ENCODE peak calls at places on chromosomes 3 and 15, in seven cellular contexts. One of them, this sample, is unnamed.

GRCh38 chr15:70278644-70279043 is 180.9 kb upstream of the TLE3 start:
- DNase-seq in upper lobe of right lung: peak; percentile 30
- DNase-seq in uterus: no peak
- DNase-seq in psoas muscle: no peak
- DNase-seq in CD8-positive, alpha-beta memory T cell: no peak
- DNase-seq in pancreas: no peak
- DNase-seq in CD8-positive, alpha-beta T cell: no peak
- DNase-seq in this sample: no peak

GRCh38 chr15:60585743-60586708 is 107.1 kb upstream of the ICE2 start:
- DNase-seq in CD8-positive, alpha-beta memory T cell: peak; percentile 74
- DNase-seq in CD8-positive, alpha-beta T cell: peak; percentile 66
- DNase-seq in pancreas: no peak
- DNase-seq in upper lobe of right lung: no peak
- DNase-seq in psoas muscle: no peak
- DNase-seq in uterus: peak; percentile 72
- DNase-seq in this sample: peak; percentile 19

GRCh38 chr3:57918123-57918837 is 89.9 kb upstream of the FLNB start:
- DNase-seq in psoas muscle: no peak
- DNase-seq in pancreas: no peak
- DNase-seq in upper lobe of right lung: no peak
- DNase-seq in CD8-positive, alpha-beta T cell: no peak
- DNase-seq in uterus: no peak
- DNase-seq in CD8-positive, alpha-beta memory T cell: no peak
- DNase-seq in this sample: no peak

GRCh38 chr3:13399603-13400002 is 20.5 kb downstream of the NUP210 start:
- DNase-seq in CD8-positive, alpha-beta memory T cell: no peak
- DNase-seq in upper lobe of right lung: no peak
- DNase-seq in CD8-positive, alpha-beta T cell: no peak
- DNase-seq in psoas muscle: no peak
- DNase-seq in uterus: no peak
- DNase-seq in pancreas: no peak
- DNase-seq in this sample: no peak

GRCh38 chr3:108489776-108490175 is 20.6 kb downstream of the MYH15 start:
- DNase-seq in pancreas: no peak
- DNase-seq in CD8-positive, alpha-beta T cell: peak; percentile 56
- DNase-seq in CD8-positive, alpha-beta memory T cell: peak; percentile 48
- DNase-seq in uterus: no peak
- DNase-seq in psoas muscle: no peak
- DNase-seq in upper lobe of right lung: no peak
- DNase-seq in this sample: no peak

GRCh38 chr3:57060089-57060829 is at the start of gene SPATA12:
- DNase-seq in CD8-positive, alpha-beta memory T cell: no peak
- DNase-seq in pancreas: peak; percentile 39
- DNase-seq in uterus: peak; percentile 78
- DNase-seq in CD8-positive, alpha-beta T cell: no peak
- DNase-seq in psoas muscle: peak; percentile 65
- DNase-seq in upper lobe of right lung: peak; percentile 74
- DNase-seq in this sample: peak; percentile 80

GRCh38 chr3:142489572-142490323 is 41.9 kb upstream of the XRN1 start:
- DNase-seq in uterus: no peak
- DNase-seq in CD8-positive, alpha-beta T cell: no peak
- DNase-seq in CD8-positive, alpha-beta memory T cell: no peak
- DNase-seq in upper lobe of right lung: no peak
- DNase-seq in pancreas: no peak
- DNase-seq in psoas muscle: no peak
- DNase-seq in this sample: no peak

GRCh38 chr3:56422316-56422715 is 46.0 kb downstream of the ERC2 start:
- DNase-seq in pancreas: no peak
- DNase-seq in uterus: no peak
- DNase-seq in psoas muscle: no peak
- DNase-seq in CD8-positive, alpha-beta T cell: no peak
- DNase-seq in upper lobe of right lung: no peak
- DNase-seq in CD8-positive, alpha-beta memory T cell: no peak
- DNase-seq in this sample: no peak

GRCh38 chr15:71224024-71224423 is 108.8 kb downstream of the THSD4 start:
- DNase-seq in upper lobe of right lung: no peak
- DNase-seq in uterus: no peak
- DNase-seq in psoas muscle: no peak
- DNase-seq in pancreas: no peak
- DNase-seq in CD8-positive, alpha-beta memory T cell: no peak
- DNase-seq in CD8-positive, alpha-beta T cell: no peak
- DNase-seq in this sample: no peak

GRCh38 chr3:14336414-14337285 is 65.8 kb upstream of the SLC6A6 start:
- DNase-seq in upper lobe of right lung: peak; percentile 77
- DNase-seq in uterus: no peak
- DNase-seq in psoas muscle: no peak
- DNase-seq in CD8-positive, alpha-beta memory T cell: no peak
- DNase-seq in CD8-positive, alpha-beta T cell: no peak
- DNase-seq in pancreas: peak; percentile 75
- DNase-seq in this sample: no peak

GRCh38 chr15:31537770-31538592 is 211.3 kb downstream of the KLF13 start:
- DNase-seq in CD8-positive, alpha-beta memory T cell: no peak
- DNase-seq in uterus: no peak
- DNase-seq in pancreas: no peak
- DNase-seq in CD8-positive, alpha-beta T cell: peak; percentile 11
- DNase-seq in upper lobe of right lung: no peak
- DNase-seq in psoas muscle: peak; percentile 27
- DNase-seq in this sample: no peak

GRCh38 chr3:46987485-46988401 is 8.3 kb downstream of the NBEAL2 start:
- DNase-seq in CD8-positive, alpha-beta T cell: peak; percentile 95
- DNase-seq in CD8-positive, alpha-beta memory T cell: peak; percentile 92
- DNase-seq in uterus: no peak
- DNase-seq in pancreas: peak; percentile 64
- DNase-seq in psoas muscle: peak; percentile 81
- DNase-seq in upper lobe of right lung: peak; percentile 89
- DNase-seq in this sample: peak; percentile 89

GRCh38 chr3:27573780-27574437 is 89.7 kb upstream of the SLC4A7 start:
- DNase-seq in uterus: no peak
- DNase-seq in CD8-positive, alpha-beta T cell: no peak
- DNase-seq in psoas muscle: no peak
- DNase-seq in upper lobe of right lung: no peak
- DNase-seq in pancreas: no peak
- DNase-seq in CD8-positive, alpha-beta memory T cell: no peak
- DNase-seq in this sample: no peak

GRCh38 chr15:77720155-77720554 is 87.4 kb upstream of the LINGO1 start:
- DNase-seq in psoas muscle: no peak
- DNase-seq in upper lobe of right lung: no peak
- DNase-seq in pancreas: no peak
- DNase-seq in CD8-positive, alpha-beta memory T cell: no peak
- DNase-seq in CD8-positive, alpha-beta T cell: no peak
- DNase-seq in uterus: no peak
- DNase-seq in this sample: peak; percentile 18

GRCh38 chr3:190097025-190097424 is 23.7 kb downstream of the P3H2 start:
- DNase-seq in upper lobe of right lung: no peak
- DNase-seq in CD8-positive, alpha-beta memory T cell: no peak
- DNase-seq in CD8-positive, alpha-beta T cell: no peak
- DNase-seq in uterus: no peak
- DNase-seq in psoas muscle: no peak
- DNase-seq in pancreas: no peak
- DNase-seq in this sample: no peak

GRCh38 chr15:71149645-71150557 is 34.6 kb downstream of the THSD4 start:
- DNase-seq in CD8-positive, alpha-beta memory T cell: no peak
- DNase-seq in CD8-positive, alpha-beta T cell: no peak
- DNase-seq in upper lobe of right lung: no peak
- DNase-seq in pancreas: no peak
- DNase-seq in psoas muscle: no peak
- DNase-seq in uterus: peak; percentile 80
- DNase-seq in this sample: peak; percentile 81

GRCh38 chr3:197501879-197502620 is 53.7 kb downstream of the BDH1 start:
- DNase-seq in upper lobe of right lung: peak; percentile 78
- DNase-seq in psoas muscle: no peak
- DNase-seq in CD8-positive, alpha-beta memory T cell: no peak
- DNase-seq in CD8-positive, alpha-beta T cell: no peak
- DNase-seq in uterus: no peak
- DNase-seq in pancreas: no peak
- DNase-seq in this sample: peak; percentile 41

GRCh38 chr15:76996076-76996525 is 1.2 kb downstream of the PSTPIP1 start:
- DNase-seq in upper lobe of right lung: no peak
- DNase-seq in uterus: no peak
- DNase-seq in pancreas: no peak
- DNase-seq in psoas muscle: no peak
- DNase-seq in CD8-positive, alpha-beta T cell: no peak
- DNase-seq in CD8-positive, alpha-beta memory T cell: no peak
- DNase-seq in this sample: no peak

GRCh38 chr3:38165722-38166387 is 518 bp downstream of the OXSR1 start:
- DNase-seq in CD8-positive, alpha-beta memory T cell: no peak
- DNase-seq in CD8-positive, alpha-beta T cell: no peak
- DNase-seq in uterus: peak; percentile 55
- DNase-seq in upper lobe of right lung: no peak
- DNase-seq in psoas muscle: no peak
- DNase-seq in pancreas: peak; percentile 88
- DNase-seq in this sample: no peak

GRCh38 chr15:53962646-53963561 is 15.3 kb upstream of the UNC13C start:
- DNase-seq in pancreas: no peak
- DNase-seq in CD8-positive, alpha-beta memory T cell: no peak
- DNase-seq in upper lobe of right lung: no peak
- DNase-seq in uterus: no peak
- DNase-seq in CD8-positive, alpha-beta T cell: no peak
- DNase-seq in psoas muscle: no peak
- DNase-seq in this sample: peak; percentile 46

GRCh38 chr3:47870156-47870555 is 67.2 kb downstream of the DHX30 start:
- DNase-seq in CD8-positive, alpha-beta memory T cell: no peak
- DNase-seq in pancreas: no peak
- DNase-seq in CD8-positive, alpha-beta T cell: no peak
- DNase-seq in uterus: no peak
- DNase-seq in upper lobe of right lung: no peak
- DNase-seq in psoas muscle: no peak
- DNase-seq in this sample: no peak

GRCh38 chr15:73165844-73166243 is 113.6 kb downstream of the NEO1 start:
- DNase-seq in pancreas: no peak
- DNase-seq in psoas muscle: no peak
- DNase-seq in CD8-positive, alpha-beta T cell: no peak
- DNase-seq in uterus: no peak
- DNase-seq in upper lobe of right lung: no peak
- DNase-seq in CD8-positive, alpha-beta memory T cell: no peak
- DNase-seq in this sample: no peak

GRCh38 chr3:25424238-25425013 is 3.6 kb upstream of the RARB start:
- DNase-seq in CD8-positive, alpha-beta memory T cell: no peak
- DNase-seq in upper lobe of right lung: no peak
- DNase-seq in psoas muscle: no peak
- DNase-seq in pancreas: no peak
- DNase-seq in CD8-positive, alpha-beta T cell: no peak
- DNase-seq in uterus: peak; percentile 67
- DNase-seq in this sample: no peak

GRCh38 chr3:152251916-152252315 is 16.8 kb upstream of the MBNL1 start:
- DNase-seq in uterus: no peak
- DNase-seq in psoas muscle: no peak
- DNase-seq in upper lobe of right lung: no peak
- DNase-seq in CD8-positive, alpha-beta T cell: no peak
- DNase-seq in pancreas: no peak
- DNase-seq in CD8-positive, alpha-beta memory T cell: no peak
- DNase-seq in this sample: no peak
- H3K4me1 ChIP-seq in uterus: no peaks in the 10 kb centered on the region
- H3K4me1 ChIP-seq in psoas muscle: no peaks in the 10 kb centered on the region
- H3K4me1 ChIP-seq in upper lobe of right lung: peaks cover 8% of the 10 kb centered on the region
- H3K4me1 ChIP-seq in CD8-positive, alpha-beta T cell: peaks cover 49% of the 10 kb centered on the region
- H3K4me1 ChIP-seq in pancreas: peaks cover 7% of the 10 kb centered on the region
- H3K4me1 ChIP-seq in CD8-positive, alpha-beta memory T cell: peaks cover 68% of the 10 kb centered on the region
- H3K4me1 ChIP-seq in this sample: no peaks in the 10 kb centered on the region

GRCh38 chr15:47507221-47507985 is 209.9 kb upstream of the SEMA6D start:
- DNase-seq in uterus: no peak
- DNase-seq in pancreas: no peak
- DNase-seq in psoas muscle: no peak
- DNase-seq in upper lobe of right lung: no peak
- DNase-seq in CD8-positive, alpha-beta memory T cell: no peak
- DNase-seq in CD8-positive, alpha-beta T cell: no peak
- DNase-seq in this sample: no peak

GRCh38 chr15:47504624-47505256 is 212.6 kb upstream of the SEMA6D start:
- DNase-seq in pancreas: no peak
- DNase-seq in CD8-positive, alpha-beta T cell: no peak
- DNase-seq in CD8-positive, alpha-beta memory T cell: no peak
- DNase-seq in psoas muscle: no peak
- DNase-seq in upper lobe of right lung: no peak
- DNase-seq in uterus: no peak
- DNase-seq in this sample: no peak

GRCh38 chr15:47506543-47507090 is 210.7 kb upstream of the SEMA6D start:
- DNase-seq in CD8-positive, alpha-beta T cell: no peak
- DNase-seq in CD8-positive, alpha-beta memory T cell: no peak
- DNase-seq in psoas muscle: no peak
- DNase-seq in pancreas: no peak
- DNase-seq in upper lobe of right lung: no peak
- DNase-seq in uterus: no peak
- DNase-seq in this sample: no peak

GRCh38 chr15:47503884-47504283 is 213.4 kb upstream of the SEMA6D start:
- DNase-seq in CD8-positive, alpha-beta T cell: no peak
- DNase-seq in uterus: no peak
- DNase-seq in upper lobe of right lung: no peak
- DNase-seq in CD8-positive, alpha-beta memory T cell: no peak
- DNase-seq in pancreas: no peak
- DNase-seq in psoas muscle: no peak
- DNase-seq in this sample: no peak

GRCh38 chr15:47505712-47506542 is 211.4 kb upstream of the SEMA6D start:
- DNase-seq in upper lobe of right lung: no peak
- DNase-seq in CD8-positive, alpha-beta T cell: no peak
- DNase-seq in uterus: no peak
- DNase-seq in pancreas: no peak
- DNase-seq in psoas muscle: no peak
- DNase-seq in CD8-positive, alpha-beta memory T cell: no peak
- DNase-seq in this sample: no peak
- H3K27ac ChIP-seq in upper lobe of right lung: no peak overlapping the region
- H3K27ac ChIP-seq in CD8-positive, alpha-beta T cell: no peak overlapping the region
- H3K27ac ChIP-seq in uterus: no peak overlapping the region
- H3K27ac ChIP-seq in pancreas: no peak overlapping the region
- H3K27ac ChIP-seq in psoas muscle: no peak overlapping the region
- H3K27ac ChIP-seq in CD8-positive, alpha-beta memory T cell: no peak overlapping the region
- H3K27ac ChIP-seq in this sample: peak overlapping the region; percentile 31

GRCh38 chr3:70072180-70072579 is 72.6 kb downstream of the SAMMSON start:
- DNase-seq in CD8-positive, alpha-beta T cell: no peak
- DNase-seq in uterus: no peak
- DNase-seq in psoas muscle: no peak
- DNase-seq in pancreas: no peak
- DNase-seq in upper lobe of right lung: no peak
- DNase-seq in CD8-positive, alpha-beta memory T cell: no peak
- DNase-seq in this sample: no peak
- H3K4me3 ChIP-seq in CD8-positive, alpha-beta T cell: no peak overlapping the region
- H3K4me3 ChIP-seq in uterus: no peak overlapping the region
- H3K4me3 ChIP-seq in psoas muscle: peak overlapping the region; percentile 16
- H3K4me3 ChIP-seq in pancreas: no peak overlapping the region
- H3K4me3 ChIP-seq in upper lobe of right lung: no peak overlapping the region
- H3K4me3 ChIP-seq in CD8-positive, alpha-beta memory T cell: no peak overlapping the region
- H3K4me3 ChIP-seq in this sample: peak overlapping the region; percentile 64

GRCh38 chr3:124950026-124950425 is 15.5 kb upstream of the MUC13 start:
- DNase-seq in CD8-positive, alpha-beta T cell: no peak
- DNase-seq in CD8-positive, alpha-beta memory T cell: no peak
- DNase-seq in upper lobe of right lung: no peak
- DNase-seq in uterus: no peak
- DNase-seq in pancreas: no peak
- DNase-seq in psoas muscle: no peak
- DNase-seq in this sample: no peak

GRCh38 chr3:124951511-124952390 is 17.2 kb upstream of the MUC13 start:
- DNase-seq in CD8-positive, alpha-beta T cell: no peak
- DNase-seq in pancreas: no peak
- DNase-seq in uterus: no peak
- DNase-seq in CD8-positive, alpha-beta memory T cell: no peak
- DNase-seq in upper lobe of right lung: no peak
- DNase-seq in psoas muscle: no peak
- DNase-seq in this sample: no peak

DNA sequence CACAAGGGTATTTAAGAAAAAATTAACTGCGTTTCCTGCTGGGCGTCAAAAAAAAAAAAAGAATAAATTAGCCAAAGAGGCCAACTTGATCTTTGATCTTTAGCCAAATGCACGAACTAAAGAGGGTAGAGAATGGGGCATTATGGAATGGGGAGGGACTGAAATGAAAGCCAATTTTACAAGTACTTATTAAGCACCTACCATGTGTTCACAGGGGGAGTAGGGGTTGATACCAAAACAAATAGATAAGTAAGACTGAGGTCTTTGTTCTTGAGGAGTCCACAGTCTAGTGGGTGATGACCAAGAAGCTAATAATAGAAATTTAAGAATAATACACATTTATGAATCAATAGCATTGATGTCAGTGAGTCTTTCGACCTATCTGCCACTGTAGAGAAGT is 17.9 kb upstream of the MUC13 start:
- DNase-seq in upper lobe of right lung: no peak
- DNase-seq in CD8-positive, alpha-beta memory T cell: no peak
- DNase-seq in CD8-positive, alpha-beta T cell: no peak
- DNase-seq in pancreas: no peak
- DNase-seq in uterus: no peak
- DNase-seq in psoas muscle: no peak
- DNase-seq in this sample: no peak
- H3K4me1 ChIP-seq in upper lobe of right lung: no peaks in the 10 kb centered on the region
- H3K4me1 ChIP-seq in CD8-positive, alpha-beta memory T cell: no peaks in the 10 kb centered on the region
- H3K4me1 ChIP-seq in CD8-positive, alpha-beta T cell: no peaks in the 10 kb centered on the region
- H3K4me1 ChIP-seq in pancreas: peaks cover 5% of the 10 kb centered on the region
- H3K4me1 ChIP-seq in uterus: no peaks in the 10 kb centered on the region
- H3K4me1 ChIP-seq in psoas muscle: no peaks in the 10 kb centered on the region
- H3K4me1 ChIP-seq in this sample: no peaks in the 10 kb centered on the region